ENCODE peak calls at places on chromosomes 13 and 19, in seven cellular contexts. One of them, this sample, is unnamed. For H3K4me1, the result is how much of the 10 kb centered on the place peaks cover.

GRCh38 chr19:28386080-28386869 is 826.7 kb downstream of the UQCRFS1 start:
- DNase-seq in lung: no peak
- DNase-seq in astrocyte: no peak
- DNase-seq in heart right ventricle: no peak
- DNase-seq in cardiac muscle cell: no peak
- DNase-seq in thoracic aorta: no peak
- DNase-seq in CD8-positive, alpha-beta T cell: no peak
- DNase-seq in this sample: no peak

GRCh38 chr13:111116830-111117229 is 1.7 kb downstream of the ARHGEF7 start:
- DNase-seq in astrocyte: no peak
- DNase-seq in thoracic aorta: no peak
- DNase-seq in lung: no peak
- DNase-seq in cardiac muscle cell: no peak
- DNase-seq in CD8-positive, alpha-beta T cell: no peak
- DNase-seq in heart right ventricle: no peak
- DNase-seq in this sample: peak

GRCh38 chr19:28519950-28520861 is 692.7 kb downstream of the UQCRFS1 start:
- DNase-seq in astrocyte: peak
- DNase-seq in cardiac muscle cell: no peak
- DNase-seq in lung: no peak
- DNase-seq in thoracic aorta: no peak
- DNase-seq in heart right ventricle: no peak
- DNase-seq in CD8-positive, alpha-beta T cell: no peak
- DNase-seq in this sample: no peak

GRCh38 chr19:38211779-38212178 is 12.2 kb downstream of the DPF1 start:
- DNase-seq in cardiac muscle cell: no peak
- DNase-seq in heart right ventricle: no peak
- DNase-seq in CD8-positive, alpha-beta T cell: no peak
- DNase-seq in astrocyte: no peak
- DNase-seq in thoracic aorta: no peak
- DNase-seq in lung: no peak
- DNase-seq in this sample: no peak

GRCh38 chr19:16566161-16566560 is 6.1 kb downstream of the SLC35E1 start:
- DNase-seq in thoracic aorta: no peak
- DNase-seq in heart right ventricle: no peak
- DNase-seq in lung: no peak
- DNase-seq in cardiac muscle cell: no peak
- DNase-seq in astrocyte: no peak
- DNase-seq in CD8-positive, alpha-beta T cell: peak
- DNase-seq in this sample: no peak

GRCh38 chr13:88246239-88246638 is 575.1 kb downstream of the SLITRK5 start:
- DNase-seq in CD8-positive, alpha-beta T cell: no peak
- DNase-seq in thoracic aorta: no peak
- DNase-seq in astrocyte: no peak
- DNase-seq in cardiac muscle cell: peak
- DNase-seq in lung: no peak
- DNase-seq in heart right ventricle: no peak
- DNase-seq in this sample: no peak

GRCh38 chr19:928471-929259 is 2.8 kb downstream of the ARID3A start:
- DNase-seq in heart right ventricle: peak
- DNase-seq in astrocyte: no peak
- DNase-seq in lung: no peak
- DNase-seq in CD8-positive, alpha-beta T cell: no peak
- DNase-seq in cardiac muscle cell: no peak
- DNase-seq in thoracic aorta: no peak
- DNase-seq in this sample: peak

GRCh38 chr19:335486-336066 is 9.0 kb downstream of the MIER2 start:
- DNase-seq in lung: no peak
- DNase-seq in CD8-positive, alpha-beta T cell: no peak
- DNase-seq in thoracic aorta: no peak
- DNase-seq in heart right ventricle: no peak
- DNase-seq in cardiac muscle cell: no peak
- DNase-seq in astrocyte: no peak
- DNase-seq in this sample: no peak

GRCh38 chr19:29617336-29618266 is 11.5 kb downstream of the POP4 start:
- DNase-seq in astrocyte: no peak
- DNase-seq in heart right ventricle: no peak
- DNase-seq in thoracic aorta: no peak
- DNase-seq in CD8-positive, alpha-beta T cell: no peak
- DNase-seq in lung: no peak
- DNase-seq in cardiac muscle cell: no peak
- DNase-seq in this sample: no peak

GRCh38 chr13:108594153-108594552 is 35.3 kb upstream of the MYO16 start:
- DNase-seq in thoracic aorta: no peak
- DNase-seq in lung: no peak
- DNase-seq in astrocyte: no peak
- DNase-seq in CD8-positive, alpha-beta T cell: no peak
- DNase-seq in cardiac muscle cell: no peak
- DNase-seq in heart right ventricle: no peak
- DNase-seq in this sample: no peak

GRCh38 chr19:50803633-50804419 is 13.6 kb downstream of the ACP4 start:
- DNase-seq in lung: no peak
- DNase-seq in cardiac muscle cell: peak
- DNase-seq in thoracic aorta: no peak
- DNase-seq in CD8-positive, alpha-beta T cell: no peak
- DNase-seq in heart right ventricle: peak
- DNase-seq in astrocyte: no peak
- DNase-seq in this sample: peak

GRCh38 chr13:24148414-24149305 is 11.9 kb upstream of the SPATA13 start:
- DNase-seq in thoracic aorta: no peak
- DNase-seq in lung: peak
- DNase-seq in heart right ventricle: no peak
- DNase-seq in astrocyte: peak
- DNase-seq in CD8-positive, alpha-beta T cell: no peak
- DNase-seq in cardiac muscle cell: no peak
- DNase-seq in this sample: peak

GRCh38 chr19:47232422-47233211 is 1.6 kb upstream of the BBC3 start:
- DNase-seq in lung: no peak
- DNase-seq in heart right ventricle: no peak
- DNase-seq in CD8-positive, alpha-beta T cell: no peak
- DNase-seq in cardiac muscle cell: no peak
- DNase-seq in thoracic aorta: no peak
- DNase-seq in astrocyte: peak
- DNase-seq in this sample: peak

GRCh38 chr13:97574926-97575325 is 141.0 kb downstream of the RAP2A start:
- DNase-seq in cardiac muscle cell: peak
- DNase-seq in thoracic aorta: no peak
- DNase-seq in heart right ventricle: peak
- DNase-seq in astrocyte: no peak
- DNase-seq in CD8-positive, alpha-beta T cell: no peak
- DNase-seq in lung: no peak
- DNase-seq in this sample: peak

GRCh38 chr13:54682184-54682583 is 1653.6 kb downstream of the OLFM4 start:
- DNase-seq in CD8-positive, alpha-beta T cell: no peak
- DNase-seq in thoracic aorta: no peak
- DNase-seq in astrocyte: no peak
- DNase-seq in cardiac muscle cell: no peak
- DNase-seq in lung: no peak
- DNase-seq in heart right ventricle: no peak
- DNase-seq in this sample: no peak

GRCh38 chr13:46962286-46962941 is 65.6 kb upstream of the HTR2A start:
- DNase-seq in heart right ventricle: no peak
- DNase-seq in lung: no peak
- DNase-seq in thoracic aorta: no peak
- DNase-seq in astrocyte: peak
- DNase-seq in CD8-positive, alpha-beta T cell: no peak
- DNase-seq in cardiac muscle cell: peak
- DNase-seq in this sample: no peak

GRCh38 chr13:113588394-113589111 is 4.0 kb downstream of the TFDP1 start:
- DNase-seq in CD8-positive, alpha-beta T cell: peak
- DNase-seq in lung: no peak
- DNase-seq in heart right ventricle: no peak
- DNase-seq in thoracic aorta: no peak
- DNase-seq in cardiac muscle cell: no peak
- DNase-seq in astrocyte: no peak
- DNase-seq in this sample: no peak

GRCh38 chr13:48637601-48638000 is 16.1 kb upstream of the CYSLTR2 start:
- DNase-seq in cardiac muscle cell: no peak
- DNase-seq in lung: no peak
- DNase-seq in CD8-positive, alpha-beta T cell: no peak
- DNase-seq in heart right ventricle: no peak
- DNase-seq in thoracic aorta: no peak
- DNase-seq in astrocyte: no peak
- DNase-seq in this sample: no peak
- H3K4me3 ChIP-seq in cardiac muscle cell: no peak
- H3K4me3 ChIP-seq in lung: no peak
- H3K4me3 ChIP-seq in CD8-positive, alpha-beta T cell: no peak
- H3K4me3 ChIP-seq in heart right ventricle: no peak
- H3K4me3 ChIP-seq in thoracic aorta: no peak
- H3K4me3 ChIP-seq in astrocyte: no peak
- H3K4me3 ChIP-seq in this sample: no peak

GRCh38 chr13:44575035-44575434 is 1.1 kb downstream of the TSC22D1 start:
- DNase-seq in thoracic aorta: no peak
- DNase-seq in lung: no peak
- DNase-seq in heart right ventricle: no peak
- DNase-seq in astrocyte: no peak
- DNase-seq in cardiac muscle cell: no peak
- DNase-seq in CD8-positive, alpha-beta T cell: no peak
- DNase-seq in this sample: no peak
- H3K4me1 ChIP-seq in thoracic aorta: half or more
- H3K4me1 ChIP-seq in lung: under half
- H3K4me1 ChIP-seq in heart right ventricle: half or more
- H3K4me1 ChIP-seq in astrocyte: under half
- H3K4me1 ChIP-seq in cardiac muscle cell: under half
- H3K4me1 ChIP-seq in CD8-positive, alpha-beta T cell: under half
- H3K4me1 ChIP-seq in this sample: half or more

GRCh38 chr13:109602356-109602755 is 184.0 kb downstream of the IRS2 start:
- DNase-seq in cardiac muscle cell: no peak
- DNase-seq in astrocyte: no peak
- DNase-seq in CD8-positive, alpha-beta T cell: no peak
- DNase-seq in heart right ventricle: no peak
- DNase-seq in lung: no peak
- DNase-seq in thoracic aorta: no peak
- DNase-seq in this sample: no peak
- H3K4me3 ChIP-seq in cardiac muscle cell: no peak
- H3K4me3 ChIP-seq in astrocyte: no peak
- H3K4me3 ChIP-seq in CD8-positive, alpha-beta T cell: no peak
- H3K4me3 ChIP-seq in heart right ventricle: no peak
- H3K4me3 ChIP-seq in lung: no peak
- H3K4me3 ChIP-seq in thoracic aorta: no peak
- H3K4me3 ChIP-seq in this sample: no peak

GRCh38 chr19:10752237-10752912 is 34.5 kb downstream of the DNM2 start:
- DNase-seq in lung: no peak
- DNase-seq in heart right ventricle: no peak
- DNase-seq in thoracic aorta: no peak
- DNase-seq in CD8-positive, alpha-beta T cell: no peak
- DNase-seq in astrocyte: no peak
- DNase-seq in cardiac muscle cell: no peak
- DNase-seq in this sample: no peak
- H3K4me1 ChIP-seq in lung: under half
- H3K4me1 ChIP-seq in heart right ventricle: half or more
- H3K4me1 ChIP-seq in thoracic aorta: under half
- H3K4me1 ChIP-seq in CD8-positive, alpha-beta T cell: half or more
- H3K4me1 ChIP-seq in astrocyte: under half
- H3K4me1 ChIP-seq in cardiac muscle cell: under half
- H3K4me1 ChIP-seq in this sample: under half

DNA sequence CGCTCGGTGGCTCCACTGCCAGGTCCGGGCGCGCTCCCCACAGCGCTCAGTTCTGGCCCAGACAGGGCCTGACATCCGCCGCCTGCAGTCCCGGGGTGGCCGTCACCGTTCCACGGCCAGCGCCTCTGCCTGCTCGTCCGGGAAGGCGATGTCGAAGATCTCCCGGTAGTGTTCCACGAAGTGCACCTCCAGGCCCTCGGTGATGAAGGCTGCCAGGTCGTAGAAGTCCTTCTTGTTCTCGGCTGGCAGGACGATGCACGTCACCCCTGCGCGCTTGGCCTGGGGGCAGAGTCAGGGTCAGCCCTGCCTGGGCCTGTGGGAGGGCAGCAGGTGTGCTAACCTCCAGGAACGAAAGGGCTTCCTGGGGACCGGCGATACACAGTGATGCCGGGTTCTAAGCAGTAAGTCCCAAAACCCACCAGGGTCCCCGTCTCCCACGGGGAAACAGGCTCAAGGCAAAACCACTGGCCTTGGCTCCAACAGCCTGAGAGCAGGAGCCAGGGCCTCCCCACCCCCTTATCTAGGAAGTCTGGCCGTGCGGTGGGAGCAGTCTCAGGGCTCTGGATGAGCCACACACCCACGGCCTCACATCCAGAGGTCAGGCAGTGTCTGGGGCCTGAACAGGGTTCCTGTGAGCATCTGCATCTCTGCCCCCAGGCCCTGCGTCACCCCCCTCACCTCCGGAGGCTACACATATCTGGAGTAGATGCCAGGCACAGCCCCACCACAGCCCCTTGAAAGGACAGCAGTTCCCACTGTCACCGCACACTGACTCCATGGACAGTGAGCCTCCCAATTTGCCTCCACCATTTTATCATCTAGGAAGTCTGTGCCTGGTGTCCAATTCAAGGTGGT is 2.1 kb downstream of the RPL36 start:
- DNase-seq in cardiac muscle cell: no peak
- DNase-seq in heart right ventricle: peak
- DNase-seq in CD8-positive, alpha-beta T cell: peak
- DNase-seq in astrocyte: no peak
- DNase-seq in thoracic aorta: no peak
- DNase-seq in lung: no peak
- DNase-seq in this sample: peak
- H3K4me3 ChIP-seq in cardiac muscle cell: peak
- H3K4me3 ChIP-seq in heart right ventricle: peak
- H3K4me3 ChIP-seq in CD8-positive, alpha-beta T cell: no peak
- H3K4me3 ChIP-seq in astrocyte: peak
- H3K4me3 ChIP-seq in thoracic aorta: peak
- H3K4me3 ChIP-seq in lung: no peak
- H3K4me3 ChIP-seq in this sample: peak

GRCh38 chr13:42266464-42266863 is 5.5 kb upstream of the AKAP11 start:
- DNase-seq in thoracic aorta: no peak
- DNase-seq in heart right ventricle: no peak
- DNase-seq in astrocyte: peak
- DNase-seq in lung: no peak
- DNase-seq in cardiac muscle cell: peak
- DNase-seq in CD8-positive, alpha-beta T cell: no peak
- DNase-seq in this sample: peak
- H3K4me1 ChIP-seq in thoracic aorta: under half
- H3K4me1 ChIP-seq in heart right ventricle: under half
- H3K4me1 ChIP-seq in astrocyte: under half
- H3K4me1 ChIP-seq in lung: under half
- H3K4me1 ChIP-seq in cardiac muscle cell: under half
- H3K4me1 ChIP-seq in CD8-positive, alpha-beta T cell: under half
- H3K4me1 ChIP-seq in this sample: under half

GRCh38 chr19:49362926-49363264 is 679 bp upstream of the TEAD2 start:
- DNase-seq in CD8-positive, alpha-beta T cell: no peak
- DNase-seq in cardiac muscle cell: peak
- DNase-seq in astrocyte: peak
- DNase-seq in heart right ventricle: peak
- DNase-seq in lung: peak
- DNase-seq in thoracic aorta: no peak
- DNase-seq in this sample: peak
- H3K4me3 ChIP-seq in CD8-positive, alpha-beta T cell: peak
- H3K4me3 ChIP-seq in cardiac muscle cell: peak
- H3K4me3 ChIP-seq in astrocyte: peak
- H3K4me3 ChIP-seq in heart right ventricle: peak
- H3K4me3 ChIP-seq in lung: no peak
- H3K4me3 ChIP-seq in thoracic aorta: peak
- H3K4me3 ChIP-seq in this sample: peak

DNA sequence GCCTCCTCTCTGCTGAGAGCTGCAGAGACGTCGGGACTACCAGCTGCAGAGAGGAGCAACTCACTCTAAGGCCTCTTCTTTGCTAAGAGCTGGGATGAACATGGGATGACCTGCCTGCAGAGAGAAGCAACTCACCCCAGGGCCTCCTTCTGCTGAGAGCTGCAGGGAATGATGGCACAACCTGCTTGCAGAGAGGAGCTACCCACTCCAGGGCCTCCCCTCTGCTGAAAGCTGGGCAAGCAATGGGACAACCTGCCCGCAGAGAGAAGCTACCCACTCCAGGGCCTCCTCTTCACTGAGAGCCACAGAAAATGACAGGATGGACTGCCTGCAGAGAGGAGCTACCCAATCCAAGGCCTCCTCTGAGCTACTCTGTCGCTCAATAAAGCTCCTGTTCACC is 6.9 kb upstream of the MLLT1 start:
- DNase-seq in thoracic aorta: no peak
- DNase-seq in CD8-positive, alpha-beta T cell: no peak
- DNase-seq in lung: no peak
- DNase-seq in heart right ventricle: no peak
- DNase-seq in cardiac muscle cell: no peak
- DNase-seq in astrocyte: no peak
- DNase-seq in this sample: no peak
- H3K4me1 ChIP-seq in thoracic aorta: under half
- H3K4me1 ChIP-seq in CD8-positive, alpha-beta T cell: under half
- H3K4me1 ChIP-seq in lung: under half
- H3K4me1 ChIP-seq in heart right ventricle: under half
- H3K4me1 ChIP-seq in cardiac muscle cell: under half
- H3K4me1 ChIP-seq in astrocyte: under half
- H3K4me1 ChIP-seq in this sample: under half